ENCODE peak calls at places on chromosomes 16 and 17, in five cellular contexts. K is GM23338, S is K562, U is GM12878, N is HepG2. B is an unnamed sample.

GRCh38 chr17:36064142-36064541 is at the start of gene CCL18:
- DNase-seq in K (no peak), S (no peak), U (no peak), N (no peak), B (no peak)

GRCh38 chr16:85585762-85586161 is 27.4 kb upstream of the GSE1 start:
- DNase-seq in K (no peak), S (no peak), U (no peak), N (no peak), B (no peak)

GRCh38 chr16:69013991-69014390 is 91.5 kb upstream of the HAS3 start:
- DNase-seq in K (no peak), S (no peak), U (no peak), N (no peak), B (no peak)

GRCh38 chr17:42845918-42846593 is 1.7 kb downstream of the AOC2 start:
- DNase-seq in K (no peak), S (no peak), U (no peak), N (no peak), B (no peak)

GRCh38 chr17:79090503-79091372 is 16.1 kb downstream of the ENGASE start:
- DNase-seq in K (peak; percentile 68), S (peak; percentile 31), U (no peak), N (peak; percentile 28), B (no peak)

GRCh38 chr16:85402910-85403692 is 210.0 kb upstream of the GSE1 start:
- DNase-seq in K (peak; percentile 52), S (peak; percentile 95), U (no peak), N (no peak), B (no peak)

GRCh38 chr16:81008151-81008789 is 1.3 kb downstream of the CENPN start:
- DNase-seq in K (no peak), S (no peak), U (no peak), N (no peak), B (no peak)

GRCh38 chr17:74631468-74632195 is 8.1 kb upstream of the CD300E start:
- DNase-seq in K (no peak), S (no peak), U (peak; percentile 45), N (no peak), B (no peak)

GRCh38 chr17:38604479-38605229 is 1.1 kb downstream of the SRCIN1 start:
- DNase-seq in K (peak; percentile 82), S (peak; percentile 77), U (no peak), N (peak; percentile 36), B (peak; percentile 52)

DNA sequence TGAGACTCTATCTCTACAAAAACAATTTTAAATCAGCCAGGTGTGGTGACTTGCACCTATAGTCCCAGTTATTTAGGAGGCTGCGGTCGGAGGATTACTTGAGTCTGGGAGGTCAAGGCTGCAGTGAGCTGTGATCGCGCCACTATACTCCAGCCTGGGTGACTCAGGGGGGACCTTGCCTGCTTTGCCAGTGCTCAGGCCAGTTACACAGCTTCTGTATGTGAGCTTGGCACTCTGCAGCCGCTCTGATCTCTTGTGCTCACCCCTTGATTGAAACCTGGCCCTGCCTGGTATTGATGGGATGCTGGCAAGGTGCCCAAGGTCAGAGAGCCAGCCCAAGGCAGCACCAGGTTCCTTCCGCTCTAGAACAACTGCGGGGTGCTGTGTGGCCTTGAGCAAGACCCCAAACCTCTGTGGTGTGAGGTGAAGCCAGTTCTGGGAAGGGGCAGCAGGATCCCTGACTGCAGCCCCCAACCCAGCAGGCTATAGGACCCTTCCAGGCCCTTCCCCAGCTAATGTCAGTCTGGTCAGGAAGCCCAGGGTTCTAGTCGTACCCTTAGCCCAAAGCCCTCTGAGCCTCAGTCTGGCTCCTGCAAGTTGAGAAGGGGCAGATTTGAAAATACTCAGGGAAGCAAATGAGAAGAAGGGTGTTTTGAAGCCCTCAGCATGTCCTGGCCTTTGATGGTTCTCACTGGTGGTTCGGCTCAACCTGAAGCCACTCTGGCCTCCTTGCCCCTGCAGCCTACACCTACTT is 18.9 kb downstream of the MMP15 start:
- DNase-seq in K (no peak), S (no peak), U (no peak), N (no peak), B (no peak)
- TF ChIP-seq CTCF in K (no peak), S (no peak), U (no peak), N (no peak), B (no peak)

GRCh38 chr17:62048262-62048661 is 16.8 kb downstream of the MED13 start:
- DNase-seq in K (no peak), S (no peak), U (no peak), N (no peak), B (no peak)

GRCh38 chr17:62051053-62051452 is 14.0 kb downstream of the MED13 start:
- DNase-seq in K (no peak), S (no peak), U (no peak), N (peak; percentile 33), B (no peak)

GRCh38 chr17:62052765-62053338 is 12.2 kb downstream of the MED13 start:
- DNase-seq in K (no peak), S (no peak), U (no peak), N (no peak), B (no peak)

GRCh38 chr17:62045517-62045916 is 19.6 kb downstream of the MED13 start:
- DNase-seq in K (no peak), S (no peak), U (no peak), N (no peak), B (no peak)

GRCh38 chr17:62049299-62049698 is 15.8 kb downstream of the MED13 start:
- DNase-seq in K (no peak), S (no peak), U (no peak), N (no peak), B (no peak)
- TF ChIP-seq JUNB in K (no peak), S (no peak), U (no peak), N (no peak), B (no peak)

GRCh38 chr17:32854177-32854576 is 22.7 kb downstream of the MYO1D start:
- DNase-seq in K (peak; percentile 35), S (no peak), U (no peak), N (no peak), B (no peak)

GRCh38 chr17:32854834-32855389 is 22.0 kb downstream of the MYO1D start:
- DNase-seq in K (no peak), S (no peak), U (no peak), N (no peak), B (no peak)

GRCh38 chr17:32855620-32856019 is 21.3 kb downstream of the MYO1D start:
- DNase-seq in K (no peak), S (no peak), U (no peak), N (no peak), B (no peak)

GRCh38 chr17:32849879-32850278 is 27.0 kb downstream of the MYO1D start:
- DNase-seq in K (no peak), S (no peak), U (no peak), N (no peak), B (no peak)

GRCh38 chr17:32852811-32853210 is 24.1 kb downstream of the MYO1D start:
- DNase-seq in K (no peak), S (no peak), U (no peak), N (no peak), B (no peak)
- H3K4me1 ChIP-seq in K (peaks cover 14% of the 10 kb centered on the region), S (no peaks in the 10 kb centered on the region), U (no peaks in the 10 kb centered on the region), N (no peaks in the 10 kb centered on the region), B (peaks cover 7% of the 10 kb centered on the region)

DNA sequence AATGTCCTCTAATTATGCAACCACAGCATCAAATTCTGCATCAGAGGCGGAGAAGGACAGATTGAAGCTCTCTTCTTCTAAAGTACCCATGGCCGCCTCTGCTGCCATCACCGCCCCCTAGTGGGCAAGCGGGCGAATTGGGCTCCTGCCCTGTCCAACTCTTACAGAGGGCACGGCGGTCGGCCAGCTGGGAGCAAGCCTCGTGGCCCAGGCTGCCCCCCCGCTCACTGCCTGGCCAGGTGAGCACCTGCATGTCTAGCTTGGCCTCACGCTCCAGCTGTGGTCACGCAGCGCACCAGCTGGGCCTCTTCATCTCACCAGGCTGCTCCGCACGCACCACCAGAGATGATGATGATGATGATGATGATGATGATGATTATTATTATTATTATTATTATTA is 146.1 kb upstream of the TOM1L1 start:
- DNase-seq in K (peak; percentile 55), S (peak; percentile 47), U (no peak), N (peak; percentile 16), B (peak; percentile 29)
- TF ChIP-seq CTCF in K (peak; percentile 74), S (peak; percentile 72), U (peak; percentile 15), N (peak; percentile 58), B (peak; percentile 19)

DNA sequence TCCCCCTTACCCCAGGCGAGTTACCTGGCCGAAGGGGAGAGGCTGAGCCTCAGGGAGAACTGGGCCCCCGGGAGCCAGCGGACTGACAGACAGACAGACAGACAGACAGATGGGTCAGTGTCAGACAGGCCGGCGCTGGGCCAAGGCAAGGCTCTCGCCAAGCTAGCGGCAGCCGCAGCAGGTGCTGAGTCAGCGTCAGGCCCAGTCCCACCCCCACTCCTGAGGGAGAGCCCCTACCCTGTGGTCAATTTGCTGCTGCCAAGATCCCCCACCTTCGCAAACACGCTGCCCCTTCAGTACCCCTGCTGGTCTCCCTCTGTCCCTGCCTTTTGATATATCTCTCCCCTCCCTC is 1.5 kb downstream of the FGF11 start:
- DNase-seq in K (peak; percentile 71), S (peak; percentile 67), U (no peak), N (no peak), B (no peak)
- TF ChIP-seq JUNB in K (no peak), S (no peak), U (no peak), N (no peak), B (no peak)

GRCh38 chr17:17109896-17110295 is 67.6 kb downstream of the MPRIP start:
- DNase-seq in K (no peak), S (no peak), U (no peak), N (no peak), B (peak; percentile 62)
- H3K4me1 ChIP-seq in K (no peaks in the 10 kb centered on the region), S (no peaks in the 10 kb centered on the region), U (peaks cover 6% of the 10 kb centered on the region), N (no peaks in the 10 kb centered on the region), B (peaks cover 92% of the 10 kb centered on the region)

GRCh38 chr16:10368984-10369551 is 16.8 kb upstream of the ATF7IP2 start:
- DNase-seq in K (peak; percentile 27), S (peak; percentile 56), U (no peak), N (peak; percentile 47), B (peak; percentile 34)
- TF ChIP-seq CTCF in K (peak; percentile 60), S (peak; percentile 40), U (no peak), N (peak; percentile 54), B (no peak)